ENCODE peak calls at places on chromosomes 13 and 19, in eight cellular contexts. One of them, this sample, is unnamed.

GRCh38 chr13:24650157-24650556 is 30.1 kb upstream of the ATP12A start:
- DNase-seq in MM.1S: no peak
- DNase-seq in right lobe of liver: no peak
- DNase-seq in GM23248: peak; percentile 79
- DNase-seq in mammary epithelial cell: no peak
- DNase-seq in ascending aorta: no peak
- DNase-seq in SJCRH30: no peak
- DNase-seq in left ventricle myocardium inferior: no peak
- DNase-seq in this sample: no peak

GRCh38 chr19:46528601-46529447 is 33.2 kb upstream of the PNMA8B start:
- DNase-seq in MM.1S: no peak
- DNase-seq in right lobe of liver: peak; percentile 50
- DNase-seq in GM23248: no peak
- DNase-seq in mammary epithelial cell: no peak
- DNase-seq in ascending aorta: no peak
- DNase-seq in SJCRH30: no peak
- DNase-seq in left ventricle myocardium inferior: no peak
- DNase-seq in this sample: no peak

GRCh38 chr13:49066856-49067255 is 91.1 kb downstream of the FNDC3A start:
- DNase-seq in MM.1S: no peak
- DNase-seq in right lobe of liver: no peak
- DNase-seq in GM23248: no peak
- DNase-seq in mammary epithelial cell: no peak
- DNase-seq in ascending aorta: no peak
- DNase-seq in SJCRH30: no peak
- DNase-seq in left ventricle myocardium inferior: no peak
- DNase-seq in this sample: no peak

GRCh38 chr13:51501592-51502205 is 48.9 kb upstream of the INTS6 start:
- DNase-seq in MM.1S: no peak
- DNase-seq in right lobe of liver: no peak
- DNase-seq in GM23248: peak; percentile 82
- DNase-seq in mammary epithelial cell: peak; percentile 54
- DNase-seq in ascending aorta: no peak
- DNase-seq in SJCRH30: no peak
- DNase-seq in left ventricle myocardium inferior: no peak
- DNase-seq in this sample: no peak

GRCh38 chr13:80379245-80379644 is 38.3 kb upstream of the SPRY2 start:
- DNase-seq in MM.1S: no peak
- DNase-seq in right lobe of liver: no peak
- DNase-seq in GM23248: peak; percentile 84
- DNase-seq in mammary epithelial cell: peak; percentile 63
- DNase-seq in ascending aorta: no peak
- DNase-seq in SJCRH30: peak; percentile 36
- DNase-seq in left ventricle myocardium inferior: no peak
- DNase-seq in this sample: no peak

GRCh38 chr13:46632171-46632570 is 79.2 kb downstream of the LRCH1 start:
- DNase-seq in MM.1S: no peak
- DNase-seq in right lobe of liver: no peak
- DNase-seq in GM23248: no peak
- DNase-seq in mammary epithelial cell: no peak
- DNase-seq in ascending aorta: no peak
- DNase-seq in SJCRH30: peak; percentile 18
- DNase-seq in left ventricle myocardium inferior: no peak
- DNase-seq in this sample: no peak

GRCh38 chr19:38359242-38360021 is 14.9 kb upstream of the PSMD8 start:
- DNase-seq in MM.1S: no peak
- DNase-seq in right lobe of liver: no peak
- DNase-seq in GM23248: no peak
- DNase-seq in mammary epithelial cell: no peak
- DNase-seq in ascending aorta: no peak
- DNase-seq in SJCRH30: no peak
- DNase-seq in left ventricle myocardium inferior: no peak
- DNase-seq in this sample: no peak

GRCh38 chr13:43516401-43516826 is 270.4 kb downstream of the ENOX1 start:
- DNase-seq in MM.1S: no peak
- DNase-seq in right lobe of liver: no peak
- DNase-seq in GM23248: peak; percentile 49
- DNase-seq in mammary epithelial cell: no peak
- DNase-seq in ascending aorta: no peak
- DNase-seq in SJCRH30: peak; percentile 7
- DNase-seq in left ventricle myocardium inferior: no peak
- DNase-seq in this sample: no peak

GRCh38 chr13:60229708-60230272 is 66.1 kb upstream of the DIAPH3 start:
- DNase-seq in MM.1S: no peak
- DNase-seq in right lobe of liver: no peak
- DNase-seq in GM23248: peak; percentile 15
- DNase-seq in mammary epithelial cell: no peak
- DNase-seq in ascending aorta: no peak
- DNase-seq in SJCRH30: no peak
- DNase-seq in left ventricle myocardium inferior: no peak
- DNase-seq in this sample: no peak

GRCh38 chr13:52010890-52011689 is at the start of gene ATP7B:
- DNase-seq in MM.1S: peak; percentile 6
- DNase-seq in right lobe of liver: peak; percentile 65
- DNase-seq in GM23248: peak; percentile 42
- DNase-seq in mammary epithelial cell: no peak
- DNase-seq in ascending aorta: no peak
- DNase-seq in SJCRH30: no peak
- DNase-seq in left ventricle myocardium inferior: no peak
- DNase-seq in this sample: peak; percentile 7

GRCh38 chr13:23651439-23651838 is 81.2 kb downstream of the TNFRSF19 start:
- DNase-seq in MM.1S: no peak
- DNase-seq in right lobe of liver: no peak
- DNase-seq in GM23248: no peak
- DNase-seq in mammary epithelial cell: no peak
- DNase-seq in ascending aorta: no peak
- DNase-seq in SJCRH30: no peak
- DNase-seq in left ventricle myocardium inferior: no peak
- DNase-seq in this sample: no peak

GRCh38 chr13:20713751-20714150 is 10.3 kb downstream of the IL17D start:
- DNase-seq in MM.1S: no peak
- DNase-seq in right lobe of liver: no peak
- DNase-seq in GM23248: peak; percentile 87
- DNase-seq in mammary epithelial cell: no peak
- DNase-seq in ascending aorta: no peak
- DNase-seq in SJCRH30: peak; percentile 51
- DNase-seq in left ventricle myocardium inferior: no peak
- DNase-seq in this sample: no peak

GRCh38 chr13:26721251-26721939 is 39.2 kb downstream of the GPR12 start:
- DNase-seq in MM.1S: no peak
- DNase-seq in right lobe of liver: no peak
- DNase-seq in GM23248: no peak
- DNase-seq in mammary epithelial cell: no peak
- DNase-seq in ascending aorta: no peak
- DNase-seq in SJCRH30: no peak
- DNase-seq in left ventricle myocardium inferior: no peak
- DNase-seq in this sample: peak; percentile 16

GRCh38 chr13:104779311-104779710 is 1713.1 kb upstream of the SLC10A2 start:
- DNase-seq in MM.1S: no peak
- DNase-seq in right lobe of liver: no peak
- DNase-seq in GM23248: peak; percentile 1
- DNase-seq in mammary epithelial cell: no peak
- DNase-seq in ascending aorta: no peak
- DNase-seq in SJCRH30: peak; percentile 55
- DNase-seq in left ventricle myocardium inferior: no peak
- DNase-seq in this sample: no peak

GRCh38 chr19:3324405-3324856 is 42.0 kb upstream of the NFIC start:
- DNase-seq in MM.1S: peak; percentile 44
- DNase-seq in right lobe of liver: no peak
- DNase-seq in GM23248: no peak
- DNase-seq in mammary epithelial cell: no peak
- DNase-seq in ascending aorta: no peak
- DNase-seq in SJCRH30: peak; percentile 57
- DNase-seq in left ventricle myocardium inferior: peak; percentile 53
- DNase-seq in this sample: peak; percentile 60

GRCh38 chr13:112703935-112704633 is 14.2 kb downstream of the ATP11A start:
- DNase-seq in MM.1S: no peak
- DNase-seq in right lobe of liver: no peak
- DNase-seq in GM23248: no peak
- DNase-seq in mammary epithelial cell: no peak
- DNase-seq in ascending aorta: no peak
- DNase-seq in SJCRH30: no peak
- DNase-seq in left ventricle myocardium inferior: no peak
- DNase-seq in this sample: no peak

GRCh38 chr13:38872693-38873092 is 117.9 kb downstream of the STOML3 start:
- DNase-seq in MM.1S: peak; percentile 73
- DNase-seq in right lobe of liver: no peak
- DNase-seq in GM23248: peak; percentile 47
- DNase-seq in mammary epithelial cell: peak; percentile 28
- DNase-seq in ascending aorta: no peak
- DNase-seq in SJCRH30: peak; percentile 66
- DNase-seq in left ventricle myocardium inferior: no peak
- DNase-seq in this sample: peak; percentile 19

GRCh38 chr13:61916483-61916882 is 500.8 kb upstream of the PCDH20 start:
- DNase-seq in MM.1S: no peak
- DNase-seq in right lobe of liver: no peak
- DNase-seq in GM23248: no peak
- DNase-seq in mammary epithelial cell: no peak
- DNase-seq in ascending aorta: no peak
- DNase-seq in SJCRH30: no peak
- DNase-seq in left ventricle myocardium inferior: no peak
- DNase-seq in this sample: no peak
- H3K27ac ChIP-seq in MM.1S: no peak overlapping the region
- H3K27ac ChIP-seq in right lobe of liver: no peak overlapping the region
- H3K27ac ChIP-seq in GM23248: no peak overlapping the region
- H3K27ac ChIP-seq in mammary epithelial cell: no peak overlapping the region
- H3K27ac ChIP-seq in ascending aorta: no peak overlapping the region
- H3K27ac ChIP-seq in SJCRH30: no peak overlapping the region
- H3K27ac ChIP-seq in left ventricle myocardium inferior: no peak overlapping the region
- H3K27ac ChIP-seq in this sample: no peak overlapping the region

DNA sequence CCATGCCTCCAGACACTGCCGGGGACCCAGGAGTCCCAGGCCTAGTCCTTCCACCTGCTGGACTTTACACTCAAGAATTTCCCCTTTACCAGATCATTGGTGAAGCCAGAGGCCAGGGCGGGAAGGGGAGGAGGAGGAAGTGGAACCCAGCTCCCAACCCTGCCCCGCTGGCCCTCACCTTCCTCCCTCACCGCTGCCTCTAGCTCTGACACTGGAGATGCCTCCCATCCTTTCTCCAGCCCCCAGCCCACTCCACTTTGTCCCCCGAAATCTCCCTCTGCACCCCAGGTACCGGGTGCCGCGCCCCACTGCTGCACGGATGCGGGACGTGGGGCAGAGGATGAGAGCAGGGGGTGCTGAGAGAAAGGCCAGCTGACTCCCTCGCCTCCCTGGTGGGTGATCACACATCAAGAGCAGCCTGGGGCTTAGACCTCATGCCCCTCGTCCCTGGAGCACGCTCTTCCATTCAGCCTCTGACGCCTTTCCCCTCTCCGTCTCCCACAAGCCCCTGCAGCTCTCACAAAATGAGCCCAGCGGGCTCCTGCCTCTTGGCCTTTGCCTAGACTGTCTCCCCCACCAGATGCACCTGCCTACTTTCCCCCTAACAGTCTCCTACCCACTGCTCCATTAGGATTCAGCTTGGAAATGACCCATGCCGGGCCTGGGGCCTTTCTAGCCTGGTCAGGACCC is at the start of gene PTPRH:
- DNase-seq in MM.1S: no peak
- DNase-seq in right lobe of liver: no peak
- DNase-seq in GM23248: no peak
- DNase-seq in mammary epithelial cell: no peak
- DNase-seq in ascending aorta: no peak
- DNase-seq in SJCRH30: no peak
- DNase-seq in left ventricle myocardium inferior: no peak
- DNase-seq in this sample: no peak
- H3K4me1 ChIP-seq in MM.1S: peaks cover 11% of the 10 kb centered on the region
- H3K4me1 ChIP-seq in right lobe of liver: no peaks in the 10 kb centered on the region
- H3K4me1 ChIP-seq in GM23248: peaks cover 20% of the 10 kb centered on the region
- H3K4me1 ChIP-seq in mammary epithelial cell: peaks cover 28% of the 10 kb centered on the region
- H3K4me1 ChIP-seq in ascending aorta: peaks cover 2% of the 10 kb centered on the region
- H3K4me1 ChIP-seq in SJCRH30: peaks cover 12% of the 10 kb centered on the region
- H3K4me1 ChIP-seq in left ventricle myocardium inferior: peaks cover 21% of the 10 kb centered on the region
- H3K4me1 ChIP-seq in this sample: no peaks in the 10 kb centered on the region

DNA sequence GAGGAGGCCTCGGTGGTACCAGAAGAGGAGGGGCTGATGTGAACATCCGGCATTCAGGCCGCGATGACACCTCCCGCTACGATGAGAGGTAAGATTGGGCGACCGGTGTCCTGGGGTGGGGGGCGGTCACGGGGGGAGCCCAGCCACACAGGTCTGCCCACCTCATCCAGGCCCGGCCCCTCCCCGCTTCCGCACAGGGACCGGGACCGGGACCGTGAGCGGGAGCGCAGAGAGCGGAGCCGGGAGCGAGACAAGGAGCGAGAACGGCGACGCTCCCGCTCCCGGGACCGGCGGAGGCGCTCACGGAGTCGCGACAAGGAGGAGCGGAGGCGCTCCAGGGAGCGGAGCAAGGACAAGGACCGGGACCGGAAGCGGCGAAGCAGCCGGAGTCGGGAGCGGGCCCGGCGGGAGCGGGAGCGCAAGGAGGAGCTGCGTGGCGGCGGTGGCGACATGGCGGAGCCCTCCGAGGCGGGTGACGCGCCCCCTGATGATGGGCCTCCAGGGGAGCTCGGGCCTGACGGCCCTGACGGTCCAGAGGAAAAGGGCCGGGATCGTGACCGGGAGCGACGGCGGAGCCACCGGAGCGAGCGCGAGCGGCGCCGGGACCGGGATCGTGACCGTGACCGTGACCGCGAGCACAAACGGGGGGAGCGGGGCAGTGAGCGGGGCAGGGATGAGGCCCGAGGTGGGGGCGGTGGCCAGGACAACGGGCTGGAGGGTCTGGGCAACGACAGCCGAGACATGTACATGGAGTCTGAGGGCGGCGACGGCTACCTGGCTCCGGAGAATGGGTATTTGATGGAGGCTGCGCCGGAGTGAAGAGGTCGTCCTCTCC is 6.3 kb upstream of the LIN7B start:
- DNase-seq in MM.1S: no peak
- DNase-seq in right lobe of liver: no peak
- DNase-seq in GM23248: no peak
- DNase-seq in mammary epithelial cell: no peak
- DNase-seq in ascending aorta: no peak
- DNase-seq in SJCRH30: no peak
- DNase-seq in left ventricle myocardium inferior: no peak
- DNase-seq in this sample: no peak
- H3K36me3 ChIP-seq in MM.1S: peaks cover 5% of the 10 kb centered on the region
- H3K36me3 ChIP-seq in right lobe of liver: peaks cover 51% of the 10 kb centered on the region
- H3K36me3 ChIP-seq in GM23248: peaks cover 28% of the 10 kb centered on the region
- H3K36me3 ChIP-seq in mammary epithelial cell: peaks cover 17% of the 10 kb centered on the region
- H3K36me3 ChIP-seq in ascending aorta: peaks cover 47% of the 10 kb centered on the region
- H3K36me3 ChIP-seq in SJCRH30: peaks cover 57% of the 10 kb centered on the region
- H3K36me3 ChIP-seq in left ventricle myocardium inferior: peaks cover 63% of the 10 kb centered on the region
- H3K36me3 ChIP-seq in this sample: peaks cover 40% of the 10 kb centered on the region

GRCh38 chr19:45428385-45429231 is 4.9 kb upstream of the ERCC1 start:
- DNase-seq in MM.1S: no peak
- DNase-seq in right lobe of liver: no peak
- DNase-seq in GM23248: peak; percentile 85
- DNase-seq in mammary epithelial cell: no peak
- DNase-seq in ascending aorta: no peak
- DNase-seq in SJCRH30: peak; percentile 37
- DNase-seq in left ventricle myocardium inferior: peak; percentile 70
- DNase-seq in this sample: no peak
- H3K27ac ChIP-seq in MM.1S: no peak overlapping the region
- H3K27ac ChIP-seq in right lobe of liver: no peak overlapping the region
- H3K27ac ChIP-seq in GM23248: peak overlapping the region; percentile 86
- H3K27ac ChIP-seq in mammary epithelial cell: no peak overlapping the region
- H3K27ac ChIP-seq in ascending aorta: peak overlapping the region; percentile 93
- H3K27ac ChIP-seq in SJCRH30: no peak overlapping the region
- H3K27ac ChIP-seq in left ventricle myocardium inferior: peak overlapping the region; percentile 85
- H3K27ac ChIP-seq in this sample: no peak overlapping the region

This sample was measured in CD4-positive, CD25-positive, alpha-beta regulatory T cell.